ENCODE peak calls at places on chromosome 3, in five cellular contexts. One of them, this sample, is unnamed. For H3K36me3, the result is how much of the 10 kb centered on the place peaks cover.

GRCh38 chr3:146160233-146160963 is 586 bp downstream of the PLOD2 start:
- DNase-seq in colonic mucosa: peak
- DNase-seq in fibroblast of lung: peak
- DNase-seq in WERI-Rb-1: peak
- DNase-seq in tibial nerve: peak
- DNase-seq in this sample: peak

GRCh38 chr3:59418836-59419235 is 369.0 kb upstream of the CFAP20DC start:
- DNase-seq in colonic mucosa: no peak
- DNase-seq in fibroblast of lung: no peak
- DNase-seq in WERI-Rb-1: no peak
- DNase-seq in tibial nerve: no peak
- DNase-seq in this sample: no peak

GRCh38 chr3:50264389-50264963 is 4.5 kb upstream of the SEMA3B start:
- DNase-seq in colonic mucosa: peak
- DNase-seq in fibroblast of lung: peak
- DNase-seq in WERI-Rb-1: peak
- DNase-seq in tibial nerve: peak
- DNase-seq in this sample: peak

GRCh38 chr3:148211725-148212124 is 486.0 kb upstream of the AGTR1 start:
- DNase-seq in colonic mucosa: peak
- DNase-seq in fibroblast of lung: peak
- DNase-seq in WERI-Rb-1: no peak
- DNase-seq in tibial nerve: no peak
- DNase-seq in this sample: no peak

GRCh38 chr3:129708328-129708861 is 101.9 kb upstream of the PLXND1 start:
- DNase-seq in colonic mucosa: no peak
- DNase-seq in fibroblast of lung: no peak
- DNase-seq in WERI-Rb-1: no peak
- DNase-seq in tibial nerve: no peak
- DNase-seq in this sample: no peak

GRCh38 chr3:73734376-73734775 is 109.6 kb upstream of the PDZRN3 start:
- DNase-seq in colonic mucosa: no peak
- DNase-seq in fibroblast of lung: peak
- DNase-seq in WERI-Rb-1: no peak
- DNase-seq in tibial nerve: no peak
- DNase-seq in this sample: no peak

GRCh38 chr3:167938516-167938915 is 157.2 kb downstream of the GOLIM4 start:
- DNase-seq in colonic mucosa: no peak
- DNase-seq in fibroblast of lung: no peak
- DNase-seq in WERI-Rb-1: no peak
- DNase-seq in tibial nerve: no peak
- DNase-seq in this sample: no peak

GRCh38 chr3:100096866-100097265 is 17.4 kb downstream of the FILIP1L start:
- DNase-seq in colonic mucosa: no peak
- DNase-seq in fibroblast of lung: no peak
- DNase-seq in WERI-Rb-1: no peak
- DNase-seq in tibial nerve: no peak
- DNase-seq in this sample: no peak

GRCh38 chr3:85495602-85496001 is 536.8 kb downstream of the CADM2 start:
- DNase-seq in colonic mucosa: no peak
- DNase-seq in fibroblast of lung: no peak
- DNase-seq in WERI-Rb-1: no peak
- DNase-seq in tibial nerve: no peak
- DNase-seq in this sample: no peak

GRCh38 chr3:138921316-138922292 is 25.3 kb downstream of the FOXL2 start:
- DNase-seq in colonic mucosa: no peak
- DNase-seq in fibroblast of lung: peak
- DNase-seq in WERI-Rb-1: peak
- DNase-seq in tibial nerve: no peak
- DNase-seq in this sample: no peak

GRCh38 chr3:195760345-195760983 is 39.7 kb downstream of the MUC20 start:
- DNase-seq in colonic mucosa: no peak
- DNase-seq in fibroblast of lung: no peak
- DNase-seq in WERI-Rb-1: no peak
- DNase-seq in tibial nerve: no peak
- DNase-seq in this sample: no peak

GRCh38 chr3:167814441-167814951 is 79.0 kb downstream of the SERPINI1 start:
- DNase-seq in colonic mucosa: no peak
- DNase-seq in fibroblast of lung: peak
- DNase-seq in WERI-Rb-1: no peak
- DNase-seq in tibial nerve: no peak
- DNase-seq in this sample: no peak

GRCh38 chr3:69288161-69288895 is 97.6 kb downstream of the FRMD4B start:
- DNase-seq in colonic mucosa: no peak
- DNase-seq in fibroblast of lung: peak
- DNase-seq in WERI-Rb-1: no peak
- DNase-seq in tibial nerve: no peak
- DNase-seq in this sample: no peak

GRCh38 chr3:146640955-146641867 is 36.1 kb upstream of the PLSCR5 start:
- DNase-seq in colonic mucosa: no peak
- DNase-seq in fibroblast of lung: peak
- DNase-seq in WERI-Rb-1: peak
- DNase-seq in tibial nerve: no peak
- DNase-seq in this sample: no peak

GRCh38 chr3:66428733-66429132 is 72.1 kb downstream of the LRIG1 start:
- DNase-seq in colonic mucosa: peak
- DNase-seq in fibroblast of lung: peak
- DNase-seq in WERI-Rb-1: no peak
- DNase-seq in tibial nerve: peak
- DNase-seq in this sample: peak

GRCh38 chr3:150049317-150049716 is 78.6 kb upstream of the PFN2 start:
- DNase-seq in colonic mucosa: no peak
- DNase-seq in fibroblast of lung: peak
- DNase-seq in WERI-Rb-1: no peak
- DNase-seq in tibial nerve: no peak
- DNase-seq in this sample: no peak

GRCh38 chr3:4821975-4822374 is 157.3 kb upstream of the BHLHE40 start:
- DNase-seq in colonic mucosa: no peak
- DNase-seq in fibroblast of lung: no peak
- DNase-seq in WERI-Rb-1: no peak
- DNase-seq in tibial nerve: no peak
- DNase-seq in this sample: no peak

GRCh38 chr3:153624310-153625030 is 462.4 kb downstream of the RAP2B start:
- DNase-seq in colonic mucosa: no peak
- DNase-seq in fibroblast of lung: no peak
- DNase-seq in WERI-Rb-1: no peak
- DNase-seq in tibial nerve: no peak
- DNase-seq in this sample: no peak

GRCh38 chr3:161851941-161852566 is 355.4 kb downstream of the OTOL1 start:
- DNase-seq in colonic mucosa: peak
- DNase-seq in fibroblast of lung: peak
- DNase-seq in WERI-Rb-1: peak
- DNase-seq in tibial nerve: peak
- DNase-seq in this sample: no peak

GRCh38 chr3:60703008-60703407 is 548.2 kb downstream of the FHIT start:
- DNase-seq in colonic mucosa: no peak
- DNase-seq in fibroblast of lung: no peak
- DNase-seq in WERI-Rb-1: no peak
- DNase-seq in tibial nerve: no peak
- DNase-seq in this sample: no peak

GRCh38 chr3:179560791-179561190 is 1.9 kb upstream of the ACTL6A start:
- DNase-seq in colonic mucosa: no peak
- DNase-seq in fibroblast of lung: no peak
- DNase-seq in WERI-Rb-1: no peak
- DNase-seq in tibial nerve: no peak
- DNase-seq in this sample: no peak

GRCh38 chr3:123692041-123692440 is 107.2 kb upstream of the HACD2 start:
- DNase-seq in colonic mucosa: no peak
- DNase-seq in fibroblast of lung: no peak
- DNase-seq in WERI-Rb-1: no peak
- DNase-seq in tibial nerve: no peak
- DNase-seq in this sample: no peak

GRCh38 chr3:131361464-131362421 is 19.8 kb upstream of the NUDT16 start:
- DNase-seq in colonic mucosa: peak
- DNase-seq in fibroblast of lung: peak
- DNase-seq in WERI-Rb-1: no peak
- DNase-seq in tibial nerve: peak
- DNase-seq in this sample: peak

GRCh38 chr3:8762607-8763377 is 6.6 kb downstream of the OXTR start:
- DNase-seq in colonic mucosa: no peak
- DNase-seq in fibroblast of lung: peak
- DNase-seq in WERI-Rb-1: no peak
- DNase-seq in tibial nerve: no peak
- DNase-seq in this sample: no peak

GRCh38 chr3:48296699-48297098 is 36.8 kb downstream of the SPINK8 start:
- DNase-seq in colonic mucosa: no peak
- DNase-seq in fibroblast of lung: no peak
- DNase-seq in WERI-Rb-1: no peak
- DNase-seq in tibial nerve: no peak
- DNase-seq in this sample: no peak
- H3K36me3 ChIP-seq in colonic mucosa: under half
- H3K36me3 ChIP-seq in fibroblast of lung: under half
- H3K36me3 ChIP-seq in WERI-Rb-1: under half
- H3K36me3 ChIP-seq in tibial nerve: under half
- H3K36me3 ChIP-seq in this sample: under half

DNA sequence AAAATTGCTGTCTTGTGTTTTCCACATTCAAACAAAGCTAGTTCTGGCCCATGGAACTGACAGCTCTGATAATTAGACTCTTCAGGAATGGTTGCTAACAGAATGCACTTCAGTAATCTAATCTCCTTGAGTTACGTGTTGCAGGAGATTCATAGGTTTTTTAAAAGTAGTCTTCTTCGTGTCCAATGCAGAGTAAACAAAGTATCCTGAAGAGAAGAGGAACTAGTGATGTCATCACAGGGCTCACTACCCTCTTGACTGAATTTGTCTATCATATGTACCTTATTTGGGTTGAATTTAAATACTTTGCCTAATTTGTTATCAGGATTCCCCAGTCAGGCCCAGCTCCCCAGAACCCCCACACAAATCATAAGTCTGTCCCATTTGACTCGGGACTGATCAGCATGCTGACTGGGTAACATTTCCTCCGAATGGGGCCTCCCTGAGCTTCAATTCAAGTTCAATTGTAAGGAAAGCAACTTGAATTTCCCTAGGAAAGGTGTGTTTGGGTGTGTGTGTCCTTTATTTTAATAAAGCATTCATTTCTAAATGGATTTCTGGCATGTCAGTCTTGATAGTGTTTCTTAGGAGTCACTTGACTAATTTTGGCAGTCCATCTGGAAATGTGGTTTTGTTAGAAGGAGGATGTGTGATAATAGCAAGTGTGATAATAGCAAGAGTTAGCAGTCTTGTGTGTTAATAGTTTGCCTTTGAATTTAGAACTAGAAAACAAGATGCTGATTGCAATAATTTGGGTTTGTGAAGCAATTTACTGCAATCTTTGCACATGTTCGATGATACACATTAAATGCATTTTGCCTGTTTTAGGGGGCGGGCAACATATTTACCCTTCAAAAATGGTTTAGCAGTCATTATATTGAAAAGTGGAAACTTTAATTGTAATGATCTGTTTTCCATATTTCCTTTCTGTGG is 21.9 kb downstream of the OXNAD1 start:
- DNase-seq in colonic mucosa: no peak
- DNase-seq in fibroblast of lung: peak
- DNase-seq in WERI-Rb-1: no peak
- DNase-seq in tibial nerve: no peak
- DNase-seq in this sample: no peak
- H3K36me3 ChIP-seq in colonic mucosa: under half
- H3K36me3 ChIP-seq in fibroblast of lung: under half
- H3K36me3 ChIP-seq in WERI-Rb-1: under half
- H3K36me3 ChIP-seq in tibial nerve: under half
- H3K36me3 ChIP-seq in this sample: under half

DNA sequence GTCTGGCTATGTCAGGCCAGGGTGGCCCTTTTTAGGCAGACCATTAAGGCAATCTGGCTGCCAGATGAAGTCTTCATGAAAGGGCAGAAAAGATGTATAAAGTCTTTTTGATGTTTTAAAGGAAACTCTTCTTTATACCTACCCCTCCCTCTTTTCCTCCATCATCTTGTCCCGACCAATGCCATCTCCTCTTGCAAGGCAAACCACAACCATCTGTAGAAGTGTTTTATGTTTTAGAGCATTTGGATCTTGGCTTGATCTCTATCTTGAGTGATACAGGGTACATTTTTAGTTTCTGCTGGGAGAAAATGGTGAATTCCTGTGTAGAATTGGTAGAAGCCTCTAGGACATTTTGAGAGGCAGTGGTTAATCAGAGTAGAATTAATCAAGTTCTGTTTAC is 259.2 kb downstream of the LSAMP start:
- DNase-seq in colonic mucosa: no peak
- DNase-seq in fibroblast of lung: peak
- DNase-seq in WERI-Rb-1: no peak
- DNase-seq in tibial nerve: no peak
- DNase-seq in this sample: no peak
- H3K36me3 ChIP-seq in colonic mucosa: under half
- H3K36me3 ChIP-seq in fibroblast of lung: under half
- H3K36me3 ChIP-seq in WERI-Rb-1: under half
- H3K36me3 ChIP-seq in tibial nerve: under half
- H3K36me3 ChIP-seq in this sample: under half

GRCh38 chr3:25610167-25610566 is 54.5 kb downstream of the TOP2B start:
- DNase-seq in colonic mucosa: no peak
- DNase-seq in fibroblast of lung: no peak
- DNase-seq in WERI-Rb-1: no peak
- DNase-seq in tibial nerve: no peak
- DNase-seq in this sample: no peak
- H3K36me3 ChIP-seq in colonic mucosa: under half
- H3K36me3 ChIP-seq in fibroblast of lung: under half
- H3K36me3 ChIP-seq in WERI-Rb-1: half or more
- H3K36me3 ChIP-seq in tibial nerve: under half
- H3K36me3 ChIP-seq in this sample: half or more